ENCODE peak calls at places on chromosomes 16 and 17, in nine cellular contexts. F is right atrium auricular region, N is GM10248, T is AG04450, O is heart left ventricle, P is astrocyte of the spinal cord, S is cardiac fibroblast, V is OCI-LY7, C is GM23338. X is an unnamed sample.

GRCh38 chr16:2033057-2033911 is 6.6 kb downstream of the NHERF2 start:
- DNase-seq in S (peak), V (no peak), C (no peak), T (no peak), O (peak), P (peak), F (peak), N (no peak), X (no peak)

GRCh38 chr17:13843862-13844640 is 225.3 kb upstream of the COX10 start:
- DNase-seq in T (no peak), P (peak), V (no peak), O (no peak), S (peak), F (no peak), N (no peak), C (no peak), X (no peak)

GRCh38 chr16:55756963-55757362 is 75.9 kb downstream of the CES1 start:
- DNase-seq in C (no peak), S (no peak), N (no peak), P (no peak), F (no peak), T (no peak), V (no peak), O (no peak), X (no peak)

GRCh38 chr16:2149630-2150417 is 1.4 kb downstream of the RAB26 start:
- DNase-seq in T (no peak), O (no peak), F (no peak), S (peak), V (peak), C (peak), P (no peak), N (no peak), X (no peak)

GRCh38 chr16:87457051-87457611 is 35.7 kb downstream of the ZCCHC14 start:
- DNase-seq in O (no peak), S (peak), T (no peak), P (no peak), C (no peak), V (no peak), F (no peak), N (no peak), X (no peak)

GRCh38 chr17:13117616-13118015 is 99.8 kb upstream of the ELAC2 start:
- DNase-seq in P (no peak), O (no peak), N (no peak), C (no peak), S (no peak), V (no peak), T (no peak), F (no peak), X (no peak)

GRCh38 chr16:77434365-77435239 is at the start of gene ADAMTS18:
- DNase-seq in N (no peak), V (no peak), P (no peak), F (no peak), O (no peak), C (peak), T (no peak), S (no peak), X (no peak)

GRCh38 chr17:36592316-36592710 is 634 bp downstream of the DHRS11 start:
- DNase-seq in P (no peak), F (no peak), C (peak), O (peak), V (no peak), S (no peak), T (no peak), N (no peak), X (no peak)

GRCh38 chr17:36008998-36009665 is 7.8 kb upstream of the CCL15 start:
- DNase-seq in O (no peak), S (peak), P (no peak), C (peak), N (no peak), T (peak), V (peak), F (no peak), X (no peak)

GRCh38 chr16:86245895-86246294 is 264.4 kb upstream of the FOXF1 start:
- DNase-seq in S (no peak), C (no peak), P (no peak), F (peak), V (no peak), T (no peak), O (no peak), N (no peak), X (no peak)
- TF ChIP-seq CTCF in S (no peak), C (no peak), P (no peak), F (no peak), V (no peak), T (no peak), O (no peak), N (no peak), X (no peak)

GRCh38 chr17:48023408-48024148 is 14.0 kb downstream of the COPZ2 start:
- DNase-seq in F (peak), P (peak), T (no peak), S (peak), V (peak), C (peak), N (no peak), O (peak), X (no peak)
- TF ChIP-seq CTCF in F (no peak), P (no peak), T (peak), S (peak), V (no peak), C (no peak), N (peak), O (no peak), X (no peak)

GRCh38 chr17:42673885-42674754 is 2.7 kb downstream of the PLEKHH3 start:
- DNase-seq in S (peak), T (no peak), F (peak), N (peak), V (peak), O (peak), P (peak), C (peak), X (peak)
- TF ChIP-seq CTCF in S (peak), T (peak), F (peak), N (peak), V (peak), O (peak), P (peak), C (peak), X (peak)

GRCh38 chr17:49496866-49497146 is 1.7 kb downstream of the NGFR start:
- DNase-seq in O (no peak), V (no peak), T (no peak), C (no peak), F (no peak), P (no peak), S (no peak), N (no peak), X (no peak)

GRCh38 chr17:49497147-49498036 is 2.3 kb downstream of the NGFR start:
- DNase-seq in S (peak), C (peak), V (no peak), O (no peak), N (no peak), T (no peak), P (peak), F (peak), X (no peak)

GRCh38 chr17:49496183-49496865 is 1.2 kb downstream of the NGFR start:
- DNase-seq in N (peak), V (peak), S (peak), T (no peak), C (peak), O (peak), F (no peak), P (peak), X (peak)

GRCh38 chr17:49495842-49496182 is 719 bp downstream of the NGFR start:
- DNase-seq in V (no peak), C (peak), P (no peak), S (no peak), T (no peak), N (no peak), O (no peak), F (no peak), X (no peak)

GRCh38 chr17:49498037-49498615 is 3.0 kb downstream of the NGFR start:
- DNase-seq in V (no peak), S (no peak), C (peak), N (no peak), T (no peak), F (no peak), O (no peak), P (no peak), X (no peak)
- TF ChIP-seq CTCF in V (peak), S (no peak), C (peak), N (no peak), T (no peak), F (no peak), O (no peak), P (peak), X (no peak)

X was measured in GM13977.